ENCODE peak calls at places on chromosome 2, in eight cellular contexts. I, K, U, N, G, R, Y and L are unnamed samples.

GRCh38 chr2:181683518-181684453 is 3.5 kb upstream of the NEUROD1 start:
- DNase-seq in Y (no peak), G (no peak), K (peak), N (peak), U (no peak), I (peak), R (no peak), L (no peak)

GRCh38 chr2:133801956-133802355 is 233.7 kb upstream of the NCKAP5 start:
- DNase-seq in Y (no peak), N (no peak), K (no peak), G (no peak), I (no peak), U (no peak), R (no peak), L (no peak)

GRCh38 chr2:1781291-1782080 is 37.2 kb upstream of the PXDN start:
- DNase-seq in U (no peak), K (peak), G (no peak), I (no peak), Y (no peak), R (no peak), N (no peak), L (no peak)

GRCh38 chr2:177551989-177552413 is 159.4 kb downstream of the AGPS start:
- DNase-seq in Y (no peak), N (no peak), I (no peak), R (no peak), U (peak), K (peak), G (no peak), L (no peak)

GRCh38 chr2:61291851-61292575 is 130.0 kb downstream of the C2orf74 start:
- DNase-seq in I (peak), N (no peak), K (no peak), Y (no peak), G (no peak), R (no peak), U (no peak), L (no peak)

GRCh38 chr2:111618953-111619902 is 264.8 kb downstream of the ANAPC1 start:
- DNase-seq in N (no peak), I (no peak), Y (no peak), K (no peak), R (no peak), U (no peak), G (peak), L (no peak)

GRCh38 chr2:145184741-145185671 is 665.1 kb upstream of the ZEB2 start:
- DNase-seq in I (peak), N (no peak), K (peak), R (no peak), U (no peak), Y (no peak), G (no peak), L (no peak)

GRCh38 chr2:27071990-27072830 is 756 bp upstream of the OST4 start:
- DNase-seq in G (no peak), I (peak), R (no peak), N (no peak), K (peak), U (peak), Y (no peak), L (no peak)

GRCh38 chr2:1070601-1071000 is 120.0 kb downstream of the SNTG2 start:
- DNase-seq in Y (no peak), U (no peak), K (no peak), N (no peak), G (no peak), R (no peak), I (no peak), L (no peak)

GRCh38 chr2:148978736-148979135 is 59.8 kb upstream of the LYPD6B start:
- DNase-seq in G (no peak), K (no peak), N (no peak), I (no peak), R (no peak), Y (no peak), U (no peak), L (no peak)

GRCh38 chr2:85002534-85002933 is 31.6 kb downstream of the KCMF1 start:
- DNase-seq in G (no peak), I (no peak), U (no peak), Y (no peak), R (no peak), N (no peak), K (no peak), L (no peak)

GRCh38 chr2:128607981-128608506 is 289.4 kb upstream of the HS6ST1 start:
- DNase-seq in K (no peak), G (no peak), I (no peak), N (no peak), R (peak), Y (no peak), U (no peak), L (no peak)

GRCh38 chr2:218014706-218015685 is 12.2 kb upstream of the TNS1 start:
- DNase-seq in R (no peak), N (no peak), U (no peak), G (no peak), I (no peak), Y (no peak), K (no peak), L (no peak)

GRCh38 chr2:231364961-231365810 is 30.3 kb upstream of the B3GNT7 start:
- DNase-seq in K (peak), N (no peak), I (peak), Y (no peak), G (no peak), U (peak), R (peak), L (peak)

GRCh38 chr2:164903214-164903613 is 52.1 kb downstream of the SLC38A11 start:
- DNase-seq in U (peak), K (peak), N (no peak), Y (no peak), G (no peak), I (peak), R (no peak), L (no peak)

GRCh38 chr2:230048010-230048671 is 20.6 kb downstream of the SLC16A14 start:
- DNase-seq in K (peak), U (no peak), I (no peak), Y (no peak), R (no peak), G (no peak), N (no peak), L (no peak)

GRCh38 chr2:240159251-240159839 is 18.9 kb upstream of the OTOS start:
- DNase-seq in R (no peak), K (no peak), I (no peak), G (no peak), N (no peak), Y (no peak), U (no peak), L (no peak)

GRCh38 chr2:221103930-221104329 is 468.2 kb downstream of the EPHA4 start:
- DNase-seq in R (no peak), K (peak), I (no peak), Y (no peak), N (no peak), G (no peak), U (peak), L (no peak)

GRCh38 chr2:133148187-133148586 is 420.1 kb downstream of the NCKAP5 start:
- DNase-seq in K (no peak), G (no peak), U (no peak), R (no peak), Y (no peak), I (no peak), N (no peak), L (no peak)

GRCh38 chr2:16148632-16149348 is 208.4 kb downstream of the MYCN start:
- DNase-seq in R (no peak), G (no peak), Y (no peak), I (no peak), U (no peak), N (no peak), K (no peak), L (no peak)

GRCh38 chr2:220144411-220144810 is 517.0 kb downstream of the SLC4A3 start:
- DNase-seq in Y (no peak), N (no peak), K (peak), G (no peak), I (peak), R (peak), U (no peak), L (no peak)

GRCh38 chr2:70962211-70962884 is 16.1 kb upstream of the ANKRD53 start:
- DNase-seq in U (no peak), R (no peak), G (no peak), Y (no peak), K (no peak), I (no peak), N (no peak), L (no peak)

GRCh38 chr2:231687133-231687852 is 21.0 kb upstream of the PTMA start:
- DNase-seq in N (no peak), U (peak), Y (no peak), G (peak), K (peak), R (peak), I (no peak), L (no peak)

GRCh38 chr2:8304821-8305766 is 376.8 kb upstream of the ID2 start:
- DNase-seq in I (no peak), Y (no peak), U (no peak), K (no peak), R (no peak), N (no peak), G (no peak), L (no peak)

GRCh38 chr2:112140413-112140802 is 2.2 kb downstream of the FBLN7 start:
- DNase-seq in Y (no peak), N (no peak), G (no peak), U (no peak), K (no peak), R (no peak), I (no peak), L (no peak)

GRCh38 chr2:128178650-128179460 is 87.9 kb downstream of the UGGT1 start:
- DNase-seq in U (peak), Y (no peak), N (peak), I (peak), G (peak), R (peak), K (peak), L (peak)

GRCh38 chr2:47269316-47270232 is 114.5 kb upstream of the STPG4 start:
- DNase-seq in N (no peak), K (peak), G (no peak), U (peak), R (peak), I (peak), Y (no peak), L (peak)

GRCh38 chr2:166091439-166091838 is 36.4 kb downstream of the SCN1A start:
- DNase-seq in K (peak), R (no peak), I (peak), G (no peak), Y (no peak), U (no peak), N (no peak), L (no peak)

GRCh38 chr2:4964579-4964978 is 727.6 kb upstream of the SOX11 start:
- DNase-seq in G (no peak), Y (no peak), I (no peak), R (no peak), K (no peak), U (no peak), N (no peak), L (no peak)

GRCh38 chr2:43230481-43230880 is 4.1 kb upstream of the ZFP36L2 start:
- DNase-seq in N (no peak), I (no peak), R (no peak), G (no peak), K (no peak), Y (no peak), U (no peak), L (no peak)

GRCh38 chr2:24816884-24817283 is 23.7 kb downstream of the CENPO start:
- DNase-seq in U (peak), K (peak), I (peak), R (peak), Y (no peak), G (no peak), N (no peak), L (no peak)

GRCh38 chr2:109510136-109511028 is 103.4 kb downstream of the SEPTIN10 start:
- DNase-seq in K (peak), N (peak), U (peak), G (peak), R (peak), Y (peak), I (peak), L (peak)

GRCh38 chr2:176123483-176123843 is 944 bp downstream of the HOXD9 start:
- DNase-seq in Y (no peak), R (no peak), U (no peak), K (no peak), I (no peak), G (no peak), N (no peak), L (no peak)

GRCh38 chr2:241064008-241064801 is 37.9 kb downstream of the MTERF4 start:
- DNase-seq in K (no peak), R (peak), I (no peak), N (no peak), U (peak), G (no peak), Y (no peak), L (no peak)

GRCh38 chr2:6780765-6781274 is 84.9 kb downstream of the CMPK2 start:
- DNase-seq in Y (peak), U (peak), R (peak), N (no peak), I (peak), G (peak), K (peak), L (no peak)

GRCh38 chr2:151842830-151843668 is 14.8 kb upstream of the ARL5A start:
- DNase-seq in K (no peak), U (no peak), Y (no peak), N (no peak), G (no peak), R (no peak), I (no peak), L (no peak)

GRCh38 chr2:30761226-30761625 is 46.0 kb downstream of the CAPN13 start:
- DNase-seq in K (no peak), G (no peak), I (no peak), Y (no peak), N (no peak), U (no peak), R (no peak), L (no peak)

DNA sequence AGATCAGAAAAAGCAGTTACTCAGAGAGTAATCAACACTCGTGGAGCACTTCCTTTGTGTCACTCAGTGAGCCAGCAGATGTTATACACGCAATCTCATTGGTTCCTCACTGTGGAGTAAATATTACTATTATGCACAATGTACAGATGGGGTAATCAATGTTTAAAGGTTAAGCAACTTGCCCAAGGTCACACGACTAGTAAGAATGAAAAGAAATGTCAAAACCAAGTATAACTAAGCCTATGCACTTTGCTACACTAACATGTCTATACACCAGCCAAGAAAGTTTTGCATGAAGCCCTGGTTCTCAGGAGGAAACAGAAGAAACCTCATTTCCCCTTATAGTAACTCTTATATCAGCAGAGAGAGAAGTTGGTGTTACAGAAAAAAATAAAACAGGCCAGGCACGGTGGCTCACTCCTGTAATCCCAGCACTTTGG is 5.4 kb downstream of the METTL21A start:
- DNase-seq in I (no peak), N (no peak), Y (no peak), G (no peak), K (no peak), R (no peak), U (peak), L (no peak)
- H2AFZ ChIP-seq in I (no peak), N (no peak), Y (peak), G (no peak), K (no peak), R (no peak), U (no peak), L (no peak)

GRCh38 chr2:119372778-119373568 is 6.2 kb downstream of the DBI start:
- DNase-seq in G (peak), R (no peak), I (no peak), Y (no peak), N (no peak), U (no peak), K (no peak), L (no peak)

GRCh38 chr2:119371111-119371510 is 4.3 kb downstream of the DBI start:
- DNase-seq in Y (no peak), K (no peak), R (no peak), U (no peak), I (no peak), G (no peak), N (no peak), L (no peak)

GRCh38 chr2:119366649-119367471 is at the start of the genes C2orf76 and DBI:
- DNase-seq in I (peak), R (peak), G (peak), N (peak), U (peak), K (peak), Y (peak), L (peak)

GRCh38 chr2:119367472-119368099 is 809 bp downstream of the DBI start:
- DNase-seq in K (peak), U (no peak), Y (no peak), G (peak), I (no peak), R (peak), N (peak), L (no peak)

GRCh38 chr2:119369845-119370244 is 3.1 kb downstream of the DBI start:
- DNase-seq in G (no peak), K (no peak), N (no peak), R (no peak), U (no peak), I (no peak), Y (no peak), L (no peak)
- H3K9ac ChIP-seq in G (no peak), K (no peak), N (no peak), R (no peak), U (no peak), I (no peak), Y (no peak), L (no peak)

GRCh38 chr2:213175673-213176247 is 24.3 kb upstream of the IKZF2 start:
- DNase-seq in U (no peak), I (no peak), G (no peak), Y (no peak), K (no peak), R (peak), N (no peak), L (no peak)

GRCh38 chr2:213171147-213171546 is 19.7 kb upstream of the IKZF2 start:
- DNase-seq in G (no peak), K (no peak), R (no peak), N (no peak), I (no peak), Y (no peak), U (no peak), L (no peak)

GRCh38 chr2:213167559-213167958 is 16.1 kb upstream of the IKZF2 start:
- DNase-seq in R (no peak), K (no peak), I (peak), Y (no peak), G (no peak), U (no peak), N (no peak), L (no peak)

GRCh38 chr2:213177685-213178084 is 26.3 kb upstream of the IKZF2 start:
- DNase-seq in Y (no peak), I (no peak), N (no peak), K (no peak), U (no peak), G (no peak), R (no peak), L (no peak)

GRCh38 chr2:213172641-213173040 is 21.2 kb upstream of the IKZF2 start:
- DNase-seq in K (no peak), Y (no peak), I (no peak), N (no peak), G (no peak), U (no peak), R (no peak), L (no peak)
- H2AFZ ChIP-seq in K (no peak), Y (peak), I (peak), N (no peak), G (peak), U (no peak), R (peak), L (no peak)

GRCh38 chr2:19745318-19746136 is 156.3 kb downstream of the TTC32 start:
- DNase-seq in N (no peak), R (no peak), K (no peak), I (no peak), U (no peak), Y (no peak), G (no peak), L (no peak)
- H3K9ac ChIP-seq in N (peak), R (no peak), K (no peak), I (no peak), U (no peak), Y (no peak), G (no peak), L (no peak)

GRCh38 chr2:143383016-143383415 is 253.8 kb downstream of the ARHGAP15 start:
- DNase-seq in N (no peak), K (no peak), R (no peak), I (no peak), G (no peak), Y (no peak), U (no peak), L (no peak)
- H2AFZ ChIP-seq in N (no peak), K (no peak), R (no peak), I (no peak), G (no peak), Y (no peak), U (no peak), L (no peak)

DNA sequence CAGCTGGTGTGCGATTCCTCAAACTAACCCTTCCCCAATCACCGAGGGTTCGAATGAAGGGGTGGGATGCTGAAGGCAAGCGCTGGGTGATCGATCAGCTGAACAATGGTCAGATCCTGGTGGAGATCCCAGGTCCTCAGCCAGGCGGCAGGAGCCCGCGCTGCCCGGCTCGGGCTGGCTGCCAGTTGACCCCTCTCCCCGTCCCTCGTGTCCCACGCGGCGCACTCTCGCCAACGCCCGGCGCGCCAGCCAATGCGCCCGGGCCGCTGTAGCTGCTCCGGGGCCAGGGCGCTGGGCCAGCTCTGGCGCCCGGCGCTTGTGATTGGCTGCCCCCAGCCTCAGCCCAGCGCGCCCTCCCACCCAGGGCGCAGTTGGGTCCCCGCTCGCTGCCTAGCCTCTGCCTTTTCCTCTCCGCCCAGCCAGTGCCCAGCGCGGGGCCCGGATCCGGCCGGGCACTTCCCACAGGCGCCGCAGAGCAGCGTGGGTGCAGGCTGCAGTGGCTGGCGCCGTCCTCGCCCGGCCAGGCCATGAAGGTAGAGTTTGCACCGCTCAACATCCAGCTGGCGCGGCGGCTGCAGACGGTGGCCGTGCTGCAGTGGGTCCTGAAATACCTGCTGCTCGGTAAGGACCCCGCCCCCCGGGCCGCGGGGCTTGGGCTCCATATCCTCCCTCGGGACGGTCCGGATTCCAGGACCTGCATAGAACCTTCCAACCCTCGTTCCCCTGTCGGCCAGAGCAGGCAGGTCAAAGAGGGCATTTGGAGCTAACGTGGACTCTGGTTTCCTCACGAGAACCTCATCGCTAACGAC is at the start of gene MOGAT1:
- DNase-seq in U (no peak), K (peak), G (no peak), Y (no peak), R (no peak), N (no peak), I (no peak), L (no peak)
- H3K9ac ChIP-seq in U (no peak), K (no peak), G (no peak), Y (no peak), R (no peak), N (peak), I (no peak), L (no peak)

DNA sequence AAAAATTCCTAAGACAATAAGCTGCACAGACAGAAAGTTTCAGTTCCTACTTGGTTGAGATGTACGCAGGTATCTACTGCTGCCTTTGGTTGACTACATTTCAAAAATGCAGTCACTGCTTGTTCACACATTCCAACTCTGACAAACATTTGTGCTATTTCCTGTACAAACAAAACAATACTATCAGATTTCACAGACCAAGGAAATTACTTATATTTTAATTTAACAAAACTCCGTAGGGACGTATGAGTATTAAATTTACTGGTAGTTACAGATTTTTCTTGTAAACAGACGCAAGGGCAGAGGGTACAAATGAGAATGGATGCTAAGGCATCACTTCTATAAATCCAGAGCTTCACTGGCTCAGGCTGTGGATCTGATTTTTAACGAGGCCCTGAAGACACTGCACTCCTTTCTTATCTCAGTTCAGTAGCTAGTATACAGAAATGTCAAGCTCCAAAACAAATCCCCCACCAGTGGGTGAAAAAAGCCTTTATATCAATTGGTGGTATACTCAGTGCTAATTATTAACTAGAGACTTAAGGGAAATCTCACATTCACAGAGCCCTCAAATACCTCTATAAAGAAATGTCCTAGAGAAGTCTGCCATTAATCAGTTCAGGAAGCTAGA is 31.7 kb upstream of the TTC32 start:
- DNase-seq in U (peak), Y (peak), I (peak), G (no peak), R (peak), K (peak), N (no peak), L (peak)
- H2AFZ ChIP-seq in U (peak), Y (no peak), I (no peak), G (no peak), R (peak), K (peak), N (no peak), L (peak)